ENCODE peak calls at places on chromosomes 7 and 10, in nine cellular contexts. U, L, G, X, K, Y, W, V and Q are unnamed samples.

GRCh38 chr10:12980713-12981306 is 20.7 kb downstream of the CCDC3 start:
- DNase-seq in U (no peak), L (no peak), G (no peak), X (no peak), K (no peak), Y (no peak), W (no peak), V (peak; percentile 31), Q (no peak)

GRCh38 chr7:155456517-155456771 is 1.5 kb upstream of the EN2 start:
- DNase-seq in U (no peak), L (no peak), G (no peak), X (no peak), K (no peak), Y (no peak), W (no peak), V (no peak), Q (no peak)

GRCh38 chr7:108380527-108380926 is 75.7 kb downstream of the NRCAM start:
- DNase-seq in U (no peak), L (no peak), G (no peak), X (no peak), K (no peak), Y (no peak), W (no peak), V (no peak), Q (no peak)

GRCh38 chr10:35998036-35998435 is 355.9 kb upstream of the FZD8 start:
- DNase-seq in U (no peak), L (no peak), G (no peak), X (no peak), K (no peak), Y (no peak), W (no peak), V (no peak), Q (no peak)

GRCh38 chr10:25112016-25112415 is 62.8 kb upstream of the GPR158 start:
- DNase-seq in U (no peak), L (no peak), G (no peak), X (no peak), K (no peak), Y (no peak), W (no peak), V (no peak), Q (no peak)

GRCh38 chr10:29588640-29589421 is 45.9 kb downstream of the SVIL start:
- DNase-seq in U (no peak), L (no peak), G (no peak), X (no peak), K (no peak), Y (no peak), W (no peak), V (no peak), Q (peak; percentile 77)

GRCh38 chr10:113350311-113350710 is 202.5 kb upstream of the HABP2 start:
- DNase-seq in U (no peak), L (no peak), G (no peak), X (no peak), K (no peak), Y (no peak), W (no peak), V (no peak), Q (no peak)

GRCh38 chr10:7121154-7121797 is 289.6 kb downstream of the SFMBT2 start:
- DNase-seq in U (peak; percentile 78), L (no peak), G (no peak), X (no peak), K (no peak), Y (peak; percentile 56), W (peak; percentile 81), V (no peak), Q (peak; percentile 14)

GRCh38 chr7:79453558-79454324 is at the start of gene MAGI2:
- DNase-seq in U (no peak), L (peak; percentile 92), G (peak; percentile 69), X (peak; percentile 94), K (peak; percentile 72), Y (peak; percentile 88), W (no peak), V (peak; percentile 91), Q (peak; percentile 38)

GRCh38 chr10:93268021-93268420 is 194.3 kb downstream of the CYP26A1 start:
- DNase-seq in U (no peak), L (no peak), G (no peak), X (no peak), K (no peak), Y (no peak), W (no peak), V (no peak), Q (no peak)

GRCh38 chr7:105210721-105211205 is 178.0 kb downstream of the SRPK2 start:
- DNase-seq in U (peak; percentile 18), L (no peak), G (peak; percentile 51), X (no peak), K (no peak), Y (peak; percentile 29), W (no peak), V (no peak), Q (no peak)

GRCh38 chr7:11341285-11341944 is 367.7 kb downstream of the PHF14 start:
- DNase-seq in U (no peak), L (no peak), G (peak; percentile 16), X (no peak), K (no peak), Y (no peak), W (no peak), V (no peak), Q (no peak)

GRCh38 chr7:80453699-80454340 is 58.0 kb downstream of the GNAT3 start:
- DNase-seq in U (peak; percentile 8), L (no peak), G (no peak), X (no peak), K (no peak), Y (no peak), W (no peak), V (no peak), Q (no peak)

GRCh38 chr10:42973411-42973810 is 103.5 kb upstream of the RET start:
- DNase-seq in U (no peak), L (no peak), G (no peak), X (peak; percentile 35), K (no peak), Y (no peak), W (no peak), V (no peak), Q (no peak)

GRCh38 chr7:155215576-155216325 is 81.9 kb upstream of the INSIG1 start:
- DNase-seq in U (no peak), L (no peak), G (no peak), X (no peak), K (no peak), Y (no peak), W (no peak), V (peak; percentile 28), Q (no peak)

GRCh38 chr10:7432884-7433726 is 22.3 kb upstream of the SFMBT2 start:
- DNase-seq in U (no peak), L (no peak), G (no peak), X (no peak), K (no peak), Y (no peak), W (no peak), V (no peak), Q (no peak)

GRCh38 chr10:84308021-84308420 is 20.4 kb upstream of the CCSER2 start:
- DNase-seq in U (no peak), L (no peak), G (no peak), X (no peak), K (no peak), Y (no peak), W (peak; percentile 61), V (no peak), Q (no peak)

GRCh38 chr7:42372498-42372897 is 135.5 kb upstream of the GLI3 start:
- DNase-seq in U (no peak), L (no peak), G (no peak), X (no peak), K (no peak), Y (no peak), W (no peak), V (no peak), Q (no peak)

GRCh38 chr7:23458044-23458443 is 12.2 kb downstream of the IGF2BP3 start:
- DNase-seq in U (no peak), L (no peak), G (no peak), X (no peak), K (no peak), Y (no peak), W (no peak), V (no peak), Q (no peak)

GRCh38 chr10:26374426-26374825 is 63.7 kb upstream of the APBB1IP start:
- DNase-seq in U (no peak), L (no peak), G (no peak), X (no peak), K (no peak), Y (no peak), W (no peak), V (no peak), Q (no peak)

GRCh38 chr7:21981524-21981923 is 35.8 kb upstream of the CDCA7L start:
- DNase-seq in U (no peak), L (no peak), G (no peak), X (no peak), K (no peak), Y (no peak), W (no peak), V (no peak), Q (no peak)
- TF ChIP-seq CTCF in U (peak; percentile 65), L (no peak), G (no peak), X (no peak), K (no peak), Y (no peak), W (no peak), V (no peak), Q (no peak)

DNA sequence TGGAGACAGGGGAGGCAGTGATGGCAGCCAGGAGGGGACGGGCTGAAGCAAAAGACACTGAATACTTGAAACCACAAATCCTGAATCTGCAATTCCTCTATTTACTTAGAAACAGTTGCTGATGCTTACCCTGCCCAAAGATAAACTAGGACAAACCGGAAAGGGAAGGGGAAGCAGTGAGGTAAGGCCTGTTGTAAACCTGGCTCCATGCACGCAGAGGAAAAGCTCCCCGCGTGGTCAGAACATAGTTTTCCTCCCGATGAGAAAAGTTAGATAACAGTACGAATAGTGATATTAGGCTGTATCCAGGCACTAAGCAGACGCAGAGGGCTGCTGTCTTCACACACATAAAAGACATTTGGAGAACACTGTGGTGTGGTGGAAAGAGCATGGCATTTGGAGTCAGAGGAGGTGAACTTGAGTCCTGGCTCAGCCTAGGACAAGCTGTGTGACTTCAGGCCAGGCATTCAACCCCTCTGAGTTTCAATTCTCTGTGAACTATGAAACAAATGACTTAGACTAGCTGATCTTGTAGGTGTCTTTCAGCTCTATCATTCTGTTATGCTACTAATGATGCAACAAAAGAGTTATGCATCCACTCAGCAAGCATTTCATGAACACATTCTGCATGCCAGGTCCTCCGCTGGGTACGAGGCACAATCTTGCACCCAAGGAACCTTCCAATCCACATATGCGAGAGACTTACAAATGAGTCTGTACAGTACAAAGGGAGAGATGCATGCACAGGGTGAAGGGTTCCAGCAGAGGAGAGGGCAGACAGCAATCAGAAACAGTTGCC is 80.9 kb downstream of the SORBS1 start:
- DNase-seq in U (no peak), L (no peak), G (no peak), X (peak; percentile 77), K (no peak), Y (no peak), W (no peak), V (no peak), Q (no peak)
- H3K4me1 ChIP-seq in U (no peaks in the 10 kb centered on the region), L (no peaks in the 10 kb centered on the region), G (peaks cover 36% of the 10 kb centered on the region), X (peaks cover 83% of the 10 kb centered on the region), K (peaks cover 94% of the 10 kb centered on the region), Y (peaks cover 67% of the 10 kb centered on the region), W (no peaks in the 10 kb centered on the region), V (peaks cover 39% of the 10 kb centered on the region), Q (no peaks in the 10 kb centered on the region)

GRCh38 chr7:4739528-4739992 is 35.9 kb upstream of the AP5Z1 start:
- DNase-seq in U (no peak), L (peak; percentile 52), G (peak; percentile 58), X (no peak), K (no peak), Y (peak; percentile 54), W (peak; percentile 48), V (no peak), Q (no peak)
- TF ChIP-seq CTCF in U (no peak), L (peak; percentile 35), G (peak; percentile 40), X (peak; percentile 73), K (peak; percentile 69), Y (peak; percentile 66), W (no peak), V (no peak), Q (no peak)

GRCh38 chr10:70334526-70335245 is 47.7 kb downstream of the LRRC20 start:
- DNase-seq in U (no peak), L (no peak), G (no peak), X (peak; percentile 28), K (no peak), Y (no peak), W (no peak), V (peak; percentile 37), Q (no peak)
- H3K4me1 ChIP-seq in U (peaks cover 50% of the 10 kb centered on the region), L (peaks cover 8% of the 10 kb centered on the region), G (peaks cover 21% of the 10 kb centered on the region), X (peaks cover 13% of the 10 kb centered on the region), K (peaks cover 19% of the 10 kb centered on the region), Y (peaks cover 26% of the 10 kb centered on the region), W (peaks cover 3% of the 10 kb centered on the region), V (peaks cover 18% of the 10 kb centered on the region), Q (peaks cover 27% of the 10 kb centered on the region)